ENCODE peak calls at places on chromosome 14, in eight cellular contexts. J, N, M, B, X, F, S and L are unnamed samples. For H3K36me3, the result is how much of the 10 kb centered on the place peaks cover.

GRCh38 chr14:68249534-68250517 is 430.2 kb downstream of the RAD51B start:
- DNase-seq in F (no peak), M (no peak), S (no peak), N (no peak), B (no peak), X (no peak), J (no peak), L (no peak)

GRCh38 chr14:68255697-68256178 is 436.2 kb downstream of the RAD51B start:
- DNase-seq in F (no peak), S (no peak), B (no peak), J (no peak), N (no peak), M (no peak), X (no peak), L (no peak)

GRCh38 chr14:56085471-56085870 is 32.7 kb upstream of the PELI2 start:
- DNase-seq in S (no peak), N (no peak), J (no peak), F (no peak), B (no peak), M (no peak), X (no peak), L (no peak)

GRCh38 chr14:59126714-59127436 is 61.6 kb upstream of the DAAM1 start:
- DNase-seq in F (no peak), X (peak), J (peak), B (no peak), M (peak), S (no peak), N (no peak), L (no peak)

GRCh38 chr14:78989246-78989645 is 819.1 kb downstream of the NRXN3 start:
- DNase-seq in F (no peak), S (no peak), J (no peak), X (no peak), B (no peak), M (no peak), N (no peak), L (no peak)

GRCh38 chr14:89221109-89221508 is 195.9 kb downstream of the FOXN3 start:
- DNase-seq in X (peak), N (no peak), J (no peak), S (no peak), M (no peak), F (no peak), B (no peak), L (no peak)

GRCh38 chr14:100146548-100147091 is 12.8 kb downstream of the DEGS2 start:
- DNase-seq in S (no peak), X (peak), F (peak), N (peak), B (no peak), J (no peak), M (no peak), L (no peak)

GRCh38 chr14:50040905-50041465 is 75.4 kb downstream of the VCPKMT start:
- DNase-seq in F (no peak), J (no peak), B (no peak), N (no peak), S (no peak), X (no peak), M (no peak), L (no peak)

GRCh38 chr14:94341654-94342333 is 18.7 kb upstream of the SERPINA6 start:
- DNase-seq in X (no peak), S (no peak), J (no peak), B (no peak), N (no peak), F (no peak), M (no peak), L (no peak)

GRCh38 chr14:58865520-58866281 is 227.9 kb downstream of the DACT1 start:
- DNase-seq in F (no peak), X (no peak), M (no peak), S (no peak), J (no peak), B (no peak), N (no peak), L (no peak)

GRCh38 chr14:93033983-93034670 is 81.6 kb downstream of the ITPK1 start:
- DNase-seq in X (peak), B (no peak), J (no peak), F (no peak), S (peak), N (peak), M (peak), L (no peak)

GRCh38 chr14:68716698-68717097 is 76.2 kb downstream of the ZFP36L1 start:
- DNase-seq in B (no peak), M (no peak), F (peak), X (no peak), J (no peak), N (no peak), S (peak), L (no peak)

GRCh38 chr14:101454229-101454628 is 107.1 kb upstream of the DIO3 start:
- DNase-seq in M (no peak), S (no peak), F (no peak), B (no peak), N (no peak), X (no peak), J (no peak), L (no peak)

GRCh38 chr14:50399251-50400032 is 2.8 kb upstream of the CDKL1 start:
- DNase-seq in X (no peak), M (no peak), S (no peak), J (no peak), B (no peak), F (peak), N (no peak), L (no peak)

GRCh38 chr14:97298331-97298730 is 501.1 kb downstream of the VRK1 start:
- DNase-seq in J (no peak), N (no peak), F (no peak), M (peak), S (peak), X (no peak), B (no peak), L (no peak)

GRCh38 chr14:93430319-93430801 is 379 bp upstream of the UNC79 start:
- DNase-seq in F (no peak), B (no peak), S (peak), M (peak), N (no peak), X (no peak), J (no peak), L (no peak)

GRCh38 chr14:56202256-56202655 is 84.0 kb downstream of the PELI2 start:
- DNase-seq in N (no peak), S (no peak), X (no peak), F (no peak), M (no peak), B (no peak), J (no peak), L (no peak)

DNA sequence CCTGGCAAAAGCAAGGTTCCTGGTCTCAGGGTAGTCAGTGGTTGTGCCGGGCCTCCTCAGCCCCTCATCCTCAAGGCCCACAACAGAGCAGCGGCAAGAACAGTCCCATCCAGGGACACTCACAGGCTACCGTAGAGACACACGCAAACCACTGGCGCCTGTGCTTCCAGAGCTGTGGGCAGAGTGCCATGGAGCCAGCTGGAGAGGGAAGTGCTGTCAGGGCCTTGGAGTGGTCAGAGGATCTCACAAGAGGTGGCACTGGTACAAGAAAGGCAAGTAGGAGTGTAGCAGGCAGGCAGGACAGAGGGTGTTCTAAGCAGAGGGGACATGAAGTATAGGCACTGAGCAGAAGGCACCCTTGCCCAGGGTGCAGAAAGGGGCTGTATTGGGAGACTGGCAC is 34.6 kb downstream of the ANKRD9 start:
- DNase-seq in S (no peak), F (peak), J (no peak), X (no peak), N (no peak), M (no peak), B (peak), L (no peak)
- H3K36me3 ChIP-seq in S (under half), F (under half), J (under half), X (under half), N (under half), M (under half), B (under half), L (under half)

GRCh38 chr14:25518347-25518746 is 468.4 kb upstream of the STXBP6 start:
- DNase-seq in X (no peak), N (no peak), B (no peak), S (no peak), J (no peak), F (no peak), M (peak), L (no peak)

DNA sequence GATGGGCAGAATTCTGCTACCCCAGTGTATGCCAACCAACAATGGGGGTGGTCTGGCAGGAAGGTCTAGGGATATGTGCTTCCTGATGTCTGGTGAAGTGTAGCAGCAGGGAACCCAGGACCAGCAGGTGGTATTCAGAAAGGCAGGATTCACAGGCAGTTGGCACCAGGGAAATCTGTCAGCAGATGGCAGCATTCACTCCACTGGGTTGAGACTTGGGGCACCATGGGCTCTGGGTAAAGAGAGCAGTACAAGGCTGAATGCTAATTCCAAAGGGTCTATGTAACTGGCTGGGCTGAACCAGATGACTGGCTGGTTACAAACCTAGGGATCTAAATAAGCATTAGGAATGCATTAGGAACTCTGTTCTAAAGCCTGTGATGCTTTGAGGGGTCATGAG is 466.9 kb upstream of the STXBP6 start:
- DNase-seq in S (no peak), N (no peak), F (no peak), X (no peak), M (peak), B (no peak), J (no peak), L (no peak)
- H3K27ac ChIP-seq in S (no peak), N (no peak), F (no peak), X (no peak), M (no peak), B (no peak), J (no peak), L (no peak)

GRCh38 chr14:104714681-104715080 is 9.3 kb upstream of the ADSS1 start:
- DNase-seq in B (no peak), M (no peak), F (no peak), N (no peak), J (no peak), S (no peak), X (no peak), L (no peak)
- H3K36me3 ChIP-seq in B (under half), M (under half), F (under half), N (under half), J (under half), S (under half), X (under half), L (half or more)

GRCh38 chr14:61168126-61168525 is 113.0 kb downstream of the TMEM30B start:
- DNase-seq in F (no peak), S (no peak), B (no peak), N (no peak), J (no peak), X (no peak), M (no peak), L (no peak)

GRCh38 chr14:61171687-61172086 is 109.5 kb downstream of the TMEM30B start:
- DNase-seq in X (no peak), S (no peak), J (no peak), M (no peak), F (no peak), B (no peak), N (no peak), L (no peak)

GRCh38 chr14:61167642-61168041 is 113.5 kb downstream of the TMEM30B start:
- DNase-seq in B (no peak), M (no peak), J (no peak), S (no peak), X (no peak), F (no peak), N (no peak), L (no peak)
- H3K27ac ChIP-seq in B (no peak), M (no peak), J (no peak), S (no peak), X (no peak), F (no peak), N (no peak), L (no peak)

GRCh38 chr14:61747342-61747741 is 14.9 kb upstream of the SNAPC1 start:
- DNase-seq in S (no peak), B (no peak), J (no peak), M (no peak), N (no peak), F (no peak), X (no peak), L (no peak)
- H3K36me3 ChIP-seq in S (half or more), B (under half), J (under half), M (under half), N (under half), F (under half), X (under half), L (under half)

DNA sequence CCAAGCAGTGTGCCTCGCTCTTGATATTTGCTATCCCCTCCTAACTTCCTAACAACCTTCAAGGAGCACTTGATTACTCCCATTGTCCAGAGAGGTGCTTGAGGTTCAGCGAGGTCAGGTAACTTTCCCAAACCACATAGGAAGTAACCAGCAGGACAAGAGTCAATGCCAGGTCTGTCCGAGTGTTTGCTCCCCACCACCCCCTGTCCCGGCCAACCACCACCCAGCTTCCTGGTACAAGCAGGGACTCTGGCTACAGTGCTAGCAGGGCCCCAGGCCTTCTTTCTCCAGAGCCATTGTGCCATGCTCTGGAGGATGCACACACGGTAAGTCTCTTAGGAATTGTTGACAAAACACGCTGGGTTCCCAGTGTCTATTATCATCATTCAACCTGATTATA is 49.2 kb downstream of the SYNE3 start:
- DNase-seq in B (no peak), N (no peak), S (no peak), M (no peak), J (no peak), F (no peak), X (no peak), L (no peak)
- H3K27ac ChIP-seq in B (no peak), N (peak), S (no peak), M (no peak), J (peak), F (no peak), X (no peak), L (peak)

GRCh38 chr14:70731447-70732239 is 77.7 kb downstream of the MAP3K9 start:
- DNase-seq in X (no peak), J (no peak), S (no peak), M (no peak), N (no peak), B (no peak), F (no peak), L (no peak)
- H3K36me3 ChIP-seq in X (under half), J (under half), S (half or more), M (under half), N (under half), B (under half), F (under half), L (under half)

GRCh38 chr14:77103475-77103874 is 5.4 kb downstream of the CIPC start:
- DNase-seq in X (no peak), M (no peak), B (no peak), S (no peak), J (no peak), N (no peak), F (no peak), L (no peak)
- H3K27ac ChIP-seq in X (no peak), M (no peak), B (no peak), S (no peak), J (no peak), N (no peak), F (no peak), L (no peak)

GRCh38 chr14:102971836-102972606 is 49.6 kb downstream of the AMN start:
- DNase-seq in B (no peak), F (no peak), M (no peak), X (no peak), S (no peak), N (no peak), J (no peak), L (no peak)

GRCh38 chr14:102977475-102977874 is 55.0 kb downstream of the AMN start:
- DNase-seq in F (no peak), J (no peak), M (no peak), B (no peak), S (no peak), N (no peak), X (no peak), L (no peak)

GRCh38 chr14:102973706-102974280 is 51.3 kb downstream of the AMN start:
- DNase-seq in B (no peak), F (no peak), J (no peak), N (no peak), S (no peak), M (no peak), X (no peak), L (no peak)

GRCh38 chr14:102979406-102979805 is 56.9 kb downstream of the AMN start:
- DNase-seq in J (no peak), S (no peak), X (no peak), M (no peak), B (no peak), F (no peak), N (no peak), L (no peak)

DNA sequence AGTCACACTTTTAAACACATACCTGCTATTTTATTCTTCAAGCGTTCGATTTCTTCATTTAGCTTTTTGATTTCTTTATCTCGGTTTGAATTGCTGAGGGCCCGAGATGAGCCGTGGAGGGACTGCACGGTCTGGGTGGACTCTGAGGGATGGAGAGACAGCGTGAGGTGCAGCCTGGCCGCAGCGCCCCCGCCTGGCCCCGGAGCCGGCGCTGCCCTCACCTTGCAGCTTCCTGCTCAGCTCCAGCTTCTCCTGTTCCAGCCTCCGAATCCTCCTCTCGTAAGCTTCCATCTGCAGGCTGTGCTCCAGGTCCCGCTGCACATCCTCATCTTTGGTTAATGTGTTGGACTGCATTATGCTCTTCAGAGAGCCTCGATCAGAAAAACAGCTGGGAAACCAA is 53.2 kb downstream of the AMN start:
- DNase-seq in F (no peak), S (no peak), J (no peak), B (no peak), N (no peak), M (no peak), X (no peak), L (no peak)
- H3K36me3 ChIP-seq in F (half or more), S (half or more), J (under half), B (under half), N (under half), M (under half), X (under half), L (under half)

DNA sequence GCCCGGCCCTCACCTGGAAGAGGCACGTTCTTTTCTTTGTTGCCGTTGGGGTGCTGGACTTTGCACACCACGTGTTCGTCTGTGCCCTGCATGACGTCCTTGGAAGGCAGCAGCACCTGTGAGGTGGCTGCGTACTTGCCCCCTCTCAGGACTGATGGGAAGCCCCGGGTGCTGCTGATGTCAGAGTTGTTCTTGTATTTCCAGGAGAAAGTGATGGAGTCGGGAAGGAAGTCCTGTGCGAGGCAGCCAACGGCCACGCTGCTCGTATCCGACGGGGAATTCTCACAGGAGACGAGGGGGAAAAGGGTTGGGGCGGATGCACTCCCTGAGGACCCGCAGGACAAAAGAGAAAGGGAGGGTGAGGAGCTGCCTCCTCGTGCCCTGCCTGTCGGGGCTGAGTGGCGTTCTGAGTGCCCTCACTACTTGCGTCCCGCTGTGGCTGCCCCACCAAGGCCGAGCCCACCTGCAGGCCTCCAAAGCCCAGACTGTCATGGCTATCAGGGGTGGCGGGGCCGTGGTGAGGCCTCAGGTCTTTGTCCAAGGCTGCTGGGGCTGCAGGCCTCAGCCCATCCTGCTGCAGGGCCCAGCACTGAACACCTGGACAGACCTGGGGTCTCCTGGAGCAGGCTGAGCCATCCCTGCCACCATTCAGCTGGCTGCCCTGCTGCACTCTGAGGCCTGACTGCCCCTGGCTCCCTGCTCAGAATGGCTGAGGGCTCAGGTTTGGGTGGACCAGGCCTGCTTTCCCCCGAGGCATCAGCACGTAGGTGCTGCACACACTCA is 329.7 kb downstream of the TMEM121 start:
- DNase-seq in X (no peak), J (no peak), N (no peak), F (peak), S (no peak), M (no peak), B (no peak), L (no peak)
- H3K27ac ChIP-seq in X (peak), J (no peak), N (no peak), F (no peak), S (no peak), M (no peak), B (no peak), L (no peak)